ENCODE peak calls at places on chromosome 6, in eight cellular contexts. X is foreskin fibroblast, A is cardiac fibroblast, Q is lower leg skin, T is spleen, E is psoas muscle, C is fibroblast of the aortic adventitia, N is OCI-LY7. U is an unnamed sample.

GRCh38 chr6:121247386-121247785 is 86.9 kb downstream of the TBC1D32 start:
- DNase-seq in X (no peak), A (peak; percentile 17), Q (no peak), T (no peak), E (no peak), C (peak; percentile 37), N (no peak), U (no peak)

GRCh38 chr6:46509981-46510510 is 18.8 kb upstream of the RCAN2 start:
- DNase-seq in X (no peak), A (no peak), Q (no peak), T (no peak), E (no peak), C (no peak), N (no peak), U (no peak)

GRCh38 chr6:12245763-12246720 is 44.1 kb upstream of the EDN1 start:
- DNase-seq in X (no peak), A (no peak), Q (no peak), T (no peak), E (no peak), C (no peak), N (no peak), U (no peak)

GRCh38 chr6:63523630-63524029 is 48.6 kb upstream of the LOC128125822 start:
- DNase-seq in X (no peak), A (no peak), Q (no peak), T (no peak), E (no peak), C (no peak), N (no peak), U (no peak)

GRCh38 chr6:22838346-22838745 is 269.0 kb downstream of the HDGFL1 start:
- DNase-seq in X (no peak), A (peak; percentile 12), Q (no peak), T (no peak), E (no peak), C (peak; percentile 4), N (no peak), U (no peak)

GRCh38 chr6:8402546-8402945 is 32.8 kb downstream of the SLC35B3 start:
- DNase-seq in X (no peak), A (no peak), Q (no peak), T (no peak), E (no peak), C (no peak), N (no peak), U (no peak)

GRCh38 chr6:56551409-56552120 is 91.1 kb downstream of the DST start:
- DNase-seq in X (no peak), A (no peak), Q (no peak), T (no peak), E (no peak), C (no peak), N (no peak), U (no peak)

GRCh38 chr6:1726341-1726763 is 116.6 kb downstream of the FOXC1 start:
- DNase-seq in X (no peak), A (no peak), Q (no peak), T (no peak), E (no peak), C (no peak), N (no peak), U (no peak)

GRCh38 chr6:40586800-40587201 is 363 bp downstream of the LRFN2 start:
- DNase-seq in X (no peak), A (peak; percentile 2), Q (no peak), T (no peak), E (peak; percentile 51), C (no peak), N (no peak), U (no peak)

GRCh38 chr6:22149081-22149480 is 147.8 kb downstream of the PRL start:
- DNase-seq in X (no peak), A (no peak), Q (no peak), T (no peak), E (no peak), C (no peak), N (no peak), U (no peak)

GRCh38 chr6:69957990-69958559 is 91.7 kb downstream of the COL19A1 start:
- DNase-seq in X (no peak), A (no peak), Q (no peak), T (no peak), E (no peak), C (peak; percentile 3), N (no peak), U (no peak)

GRCh38 chr6:44203955-44204354 is 12.8 kb upstream of the MYMX start:
- DNase-seq in X (no peak), A (no peak), Q (no peak), T (no peak), E (no peak), C (no peak), N (no peak), U (no peak)

GRCh38 chr6:168919455-168920179 is 334.0 kb downstream of the THBS2 start:
- DNase-seq in X (no peak), A (no peak), Q (peak; percentile 77), T (no peak), E (no peak), C (no peak), N (no peak), U (no peak)

GRCh38 chr6:146029573-146030184 is 817 bp downstream of the GRM1 start:
- DNase-seq in X (no peak), A (no peak), Q (no peak), T (no peak), E (peak; percentile 31), C (no peak), N (no peak), U (no peak)

GRCh38 chr6:102215425-102215824 is 821.9 kb downstream of the GRIK2 start:
- DNase-seq in X (no peak), A (no peak), Q (no peak), T (no peak), E (no peak), C (no peak), N (no peak), U (no peak)

GRCh38 chr6:35092362-35093117 is 48.6 kb downstream of the TCP11 start:
- DNase-seq in X (peak; percentile 75), A (peak; percentile 64), Q (no peak), T (no peak), E (no peak), C (peak; percentile 61), N (no peak), U (no peak)

GRCh38 chr6:128731249-128732165 is 151.4 kb upstream of the LAMA2 start:
- DNase-seq in X (peak; percentile 37), A (peak; percentile 70), Q (no peak), T (no peak), E (no peak), C (peak; percentile 88), N (no peak), U (no peak)

GRCh38 chr6:148329568-148330299 is 12.9 kb upstream of the SASH1 start:
- DNase-seq in X (peak; percentile 78), A (peak; percentile 91), Q (no peak), T (no peak), E (no peak), C (peak; percentile 96), N (no peak), U (no peak)

DNA sequence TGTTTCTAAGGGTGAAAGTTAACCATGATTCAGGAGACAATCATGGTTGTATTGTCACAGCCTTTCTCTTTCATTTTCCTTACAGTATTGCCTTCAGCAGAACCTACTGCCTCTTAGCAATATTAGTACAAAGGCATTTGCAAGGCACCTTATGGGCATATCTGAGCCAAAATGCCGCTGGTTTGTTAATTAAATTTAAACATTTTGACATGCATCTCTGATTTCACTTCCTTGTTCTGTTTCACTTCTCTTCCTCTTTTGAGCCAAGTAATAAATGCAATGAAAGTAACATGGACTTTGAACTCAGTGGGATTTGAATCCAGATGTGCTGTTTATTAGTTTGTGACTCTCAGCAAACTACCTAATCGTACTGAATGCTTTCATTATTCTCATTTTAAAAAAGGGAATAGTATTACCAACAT is 467.4 kb upstream of the CITED2 start:
- DNase-seq in X (no peak), A (no peak), Q (no peak), T (no peak), E (no peak), C (no peak), N (peak; percentile 57), U (no peak)
- H3K4me3 ChIP-seq in X (no peak overlapping the region), A (no peak overlapping the region), Q (no peak overlapping the region), T (no peak overlapping the region), E (no peak overlapping the region), C (no peak overlapping the region), N (no peak overlapping the region), U (no peak overlapping the region)

DNA sequence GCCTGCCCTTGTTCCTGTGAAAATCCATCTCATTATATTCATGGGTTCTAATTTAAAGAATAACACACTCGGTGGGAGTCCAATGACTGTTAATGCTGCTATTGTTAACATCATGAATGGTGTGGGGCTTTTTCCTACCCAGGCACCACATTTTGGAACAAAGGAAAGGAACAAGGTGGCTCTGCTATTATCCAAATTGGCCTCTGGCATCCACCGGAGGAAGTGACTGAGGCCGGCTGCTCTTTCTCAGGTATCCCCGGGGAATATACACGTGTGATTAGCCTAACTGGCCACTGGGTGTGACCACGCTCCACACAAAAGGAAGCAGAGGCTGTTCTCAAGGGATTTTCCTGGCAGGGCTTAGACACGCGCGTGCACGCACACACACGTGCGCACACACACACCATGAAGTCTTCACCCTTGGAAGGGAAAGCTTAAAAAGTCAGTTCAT is 601.2 kb upstream of the ARID1B start:
- DNase-seq in X (no peak), A (no peak), Q (no peak), T (no peak), E (peak; percentile 61), C (no peak), N (peak; percentile 51), U (no peak)
- TF ChIP-seq CTCF in X (no peak), A (no peak), Q (no peak), T (no peak), E (no peak), C (no peak), N (peak; percentile 40), U (no peak)

GRCh38 chr6:108736832-108737231 is 111.4 kb upstream of the ARMC2 start:
- DNase-seq in X (peak; percentile 87), A (peak; percentile 90), Q (peak; percentile 86), T (no peak), E (no peak), C (peak; percentile 90), N (no peak), U (peak; percentile 74)
- H3K4me3 ChIP-seq in X (no peak overlapping the region), A (no peak overlapping the region), Q (no peak overlapping the region), T (no peak overlapping the region), E (no peak overlapping the region), C (no peak overlapping the region), N (no peak overlapping the region), U (no peak overlapping the region)

DNA sequence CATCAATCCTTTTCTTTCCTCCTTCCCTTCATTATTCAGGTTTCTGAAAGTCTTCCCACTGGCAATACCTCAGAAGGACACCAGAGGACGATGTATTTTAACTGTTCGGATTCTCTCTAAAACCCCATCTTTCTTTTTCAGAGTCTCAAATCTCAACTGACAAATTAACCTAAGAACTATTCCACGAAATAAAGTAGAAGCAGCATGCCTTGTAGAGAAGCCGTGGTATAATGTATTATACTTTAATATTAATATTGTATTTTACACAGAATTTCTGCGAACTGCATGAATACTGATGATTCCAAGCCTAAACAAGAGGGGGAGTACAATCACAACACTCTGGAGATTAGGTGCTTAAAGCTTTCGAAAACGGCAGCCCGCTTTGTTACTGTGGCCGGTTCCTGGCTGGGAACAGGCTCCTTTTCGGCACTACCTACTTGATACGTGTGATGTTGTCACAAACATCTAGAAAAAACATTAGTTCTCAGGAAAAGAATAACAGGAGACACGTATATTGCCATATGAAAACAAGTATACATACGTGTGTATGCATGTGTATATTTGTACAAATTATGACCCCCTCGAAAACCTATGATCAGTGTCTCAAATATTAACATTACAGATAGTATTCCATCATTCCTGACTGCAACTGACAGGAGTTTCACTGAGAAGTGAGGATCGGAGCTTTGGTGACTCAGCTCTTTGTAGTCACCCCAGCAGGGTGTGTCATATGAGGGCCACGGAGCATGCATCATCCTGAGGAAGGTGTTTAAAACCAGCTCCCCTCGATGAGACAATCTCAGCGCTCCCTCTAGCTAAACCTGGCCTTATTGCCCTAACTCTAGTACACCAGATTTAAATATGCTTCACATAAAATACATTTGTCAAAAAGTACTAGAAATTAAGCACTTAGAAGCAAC is 319.7 kb upstream of the TCF21 start:
- DNase-seq in X (peak; percentile 92), A (peak; percentile 81), Q (peak; percentile 72), T (no peak), E (peak; percentile 52), C (peak; percentile 89), N (peak; percentile 8), U (no peak)
- TF ChIP-seq CTCF in X (peak; percentile 92), A (peak; percentile 99), Q (no peak), T (peak; percentile 14), E (peak; percentile 95), C (peak; percentile 79), N (peak; percentile 77), U (peak; percentile 97)